ENCODE peak calls at places on chromosomes 7 and 10, in seven cellular contexts. J is MCF 10A, F is heart left ventricle, A is HFFc6, P is WTC11, U is neural crest cell, W is heart right ventricle. S is an unnamed sample.

GRCh38 chr7:31175672-31176071 is 123.6 kb downstream of the ADCYAP1R1 start:
- DNase-seq in F (no peak), U (no peak), W (no peak), P (no peak), J (peak), A (no peak), S (no peak)

GRCh38 chr7:17497136-17497535 is 198.7 kb downstream of the AHR start:
- DNase-seq in P (no peak), F (no peak), A (no peak), U (no peak), J (no peak), W (no peak), S (no peak)

GRCh38 chr7:47241112-47242065 is 340.5 kb downstream of the TNS3 start:
- DNase-seq in W (no peak), F (no peak), U (no peak), P (no peak), A (no peak), J (no peak), S (no peak)

GRCh38 chr7:151926336-151926712 is 29.9 kb upstream of the GALNTL5 start:
- DNase-seq in P (no peak), A (no peak), U (no peak), W (no peak), F (no peak), J (no peak), S (no peak)

GRCh38 chr7:92904292-92905131 is 68.1 kb upstream of the CDK6 start:
- DNase-seq in F (no peak), A (peak), W (no peak), J (peak), P (no peak), U (no peak), S (no peak)

GRCh38 chr10:125006921-125007391 is 65.0 kb downstream of the ZRANB1 start:
- DNase-seq in F (no peak), J (no peak), A (peak), P (no peak), U (no peak), W (no peak), S (no peak)

GRCh38 chr7:117158941-117159705 is 163.7 kb downstream of the WNT2 start:
- DNase-seq in W (no peak), F (no peak), P (no peak), A (no peak), U (no peak), J (no peak), S (no peak)

GRCh38 chr7:129577881-129578462 is 33.5 kb upstream of the NRF1 start:
- DNase-seq in P (no peak), U (no peak), A (no peak), J (no peak), F (no peak), W (no peak), S (no peak)

GRCh38 chr7:22390512-22390911 is 33.6 kb upstream of the RAPGEF5 start:
- DNase-seq in J (no peak), U (no peak), A (no peak), F (no peak), P (no peak), W (no peak), S (no peak)

GRCh38 chr7:150633926-150634325 is 1.7 kb upstream of the GIMAP6 start:
- DNase-seq in A (no peak), P (no peak), F (no peak), W (no peak), J (no peak), U (no peak), S (no peak)

GRCh38 chr10:48556065-48556464 is 48.8 kb downstream of the ARHGAP22 start:
- DNase-seq in J (no peak), A (no peak), U (no peak), W (no peak), P (no peak), F (no peak), S (no peak)

GRCh38 chr10:48556713-48557112 is 48.2 kb downstream of the ARHGAP22 start:
- DNase-seq in J (no peak), P (no peak), A (no peak), U (no peak), W (no peak), F (no peak), S (no peak)

GRCh38 chr10:48554246-48554645 is 50.6 kb downstream of the ARHGAP22 start:
- DNase-seq in W (no peak), U (no peak), A (no peak), J (no peak), P (no peak), F (no peak), S (no peak)

GRCh38 chr10:48554668-48555067 is 50.2 kb downstream of the ARHGAP22 start:
- DNase-seq in U (no peak), W (no peak), J (no peak), F (no peak), A (no peak), P (no peak), S (peak)

DNA sequence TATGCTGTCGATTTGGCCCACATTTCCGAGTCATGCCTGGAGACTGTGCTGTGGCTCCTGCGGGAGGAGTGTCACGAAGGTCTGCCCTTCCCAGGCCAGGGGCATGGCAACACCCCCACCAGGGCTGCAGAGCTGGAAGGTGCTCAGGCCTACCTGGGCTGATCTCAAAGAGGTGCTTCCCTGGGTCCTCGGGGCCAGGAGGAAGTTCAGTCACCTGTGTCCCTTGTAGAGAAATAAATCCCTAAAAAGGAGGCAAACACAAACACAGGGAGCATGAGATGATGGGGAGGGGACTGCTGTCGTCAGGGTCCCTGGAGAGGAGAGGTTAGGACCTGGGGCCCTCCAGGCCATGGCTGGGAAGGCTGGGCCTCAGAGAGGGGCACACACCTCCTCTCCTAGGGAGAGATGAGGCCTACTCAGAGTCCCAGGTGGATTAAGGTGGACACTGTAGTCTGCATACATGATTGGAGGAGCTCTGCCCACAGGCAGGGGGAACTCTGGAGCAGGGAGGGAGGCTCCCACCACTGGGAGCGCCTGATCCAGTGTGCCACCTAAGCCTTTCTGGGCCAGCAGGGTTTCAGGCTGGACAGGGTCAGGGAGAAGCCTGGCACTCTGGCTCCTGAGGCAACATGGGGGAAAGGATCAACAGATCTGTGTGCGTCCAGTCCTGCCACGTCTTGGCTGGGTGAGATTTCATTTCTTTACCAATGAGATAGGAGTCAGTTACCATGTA is 49.4 kb downstream of the ARHGAP22 start:
- DNase-seq in W (no peak), A (no peak), P (no peak), U (no peak), F (no peak), J (no peak), S (no peak)
- TF ChIP-seq CTCF in W (no peak), A (no peak), P (no peak), U (no peak), F (no peak), J (no peak), S (no peak)

DNA sequence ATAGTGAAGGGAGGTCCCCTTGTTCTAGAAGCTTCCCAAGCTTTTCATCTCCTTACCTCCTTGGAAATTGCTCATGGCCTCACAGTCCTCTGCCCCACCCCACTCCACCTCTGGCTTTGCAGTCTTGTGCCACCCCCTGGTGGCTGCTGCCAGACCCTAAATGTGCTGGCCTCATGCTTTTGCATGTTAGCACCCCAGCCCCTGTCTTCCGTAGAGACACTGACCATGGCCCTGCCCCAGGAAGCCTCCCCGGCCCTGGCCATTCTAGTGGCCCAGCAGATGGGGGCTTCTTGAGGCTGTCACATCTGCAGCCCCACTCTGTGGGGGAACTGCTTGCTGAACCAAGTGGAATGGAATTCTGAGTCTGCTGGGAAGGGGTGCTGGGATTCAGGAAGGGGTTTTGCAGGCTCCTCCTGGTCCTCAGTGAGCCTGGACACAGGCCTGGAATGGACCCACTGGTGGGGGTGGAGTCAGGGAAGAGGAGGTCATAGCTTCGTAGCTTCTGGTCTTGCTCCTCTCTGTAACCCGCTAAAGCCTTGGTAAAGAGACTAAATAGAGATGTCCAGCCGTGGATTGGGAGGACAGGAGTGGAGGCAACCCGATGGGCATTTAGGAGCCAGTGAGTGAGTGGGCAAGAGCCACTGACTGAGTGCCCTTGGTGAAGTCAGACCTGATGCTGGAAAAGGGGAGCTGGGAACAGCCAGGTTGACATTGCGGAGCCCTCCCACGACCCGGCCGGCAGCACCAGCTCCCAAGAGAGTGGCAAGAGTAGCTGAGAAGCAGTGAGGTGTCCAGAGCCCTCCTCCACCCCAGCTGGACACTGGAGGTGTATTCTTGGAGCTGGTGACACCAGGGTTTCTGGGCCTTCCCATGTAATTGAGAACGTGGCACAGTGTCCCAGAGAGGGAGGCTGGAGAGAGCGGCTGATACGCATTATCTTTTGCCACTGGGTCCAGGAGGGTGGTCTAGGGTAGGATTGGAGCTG is 20.9 kb downstream of the RAMP3 start:
- DNase-seq in A (no peak), U (no peak), J (peak), F (no peak), P (peak), W (no peak), S (no peak)
- TF ChIP-seq CTCF in A (peak), U (no peak), J (no peak), F (peak), P (peak), W (peak), S (no peak)

GRCh38 chr7:26403640-26404039 is 112.0 kb downstream of the SNX10 start:
- DNase-seq in J (no peak), A (no peak), F (no peak), W (no peak), P (no peak), U (no peak), S (no peak)
- TF ChIP-seq CTCF in J (no peak), A (no peak), F (no peak), W (no peak), P (no peak), U (no peak), S (no peak)

DNA sequence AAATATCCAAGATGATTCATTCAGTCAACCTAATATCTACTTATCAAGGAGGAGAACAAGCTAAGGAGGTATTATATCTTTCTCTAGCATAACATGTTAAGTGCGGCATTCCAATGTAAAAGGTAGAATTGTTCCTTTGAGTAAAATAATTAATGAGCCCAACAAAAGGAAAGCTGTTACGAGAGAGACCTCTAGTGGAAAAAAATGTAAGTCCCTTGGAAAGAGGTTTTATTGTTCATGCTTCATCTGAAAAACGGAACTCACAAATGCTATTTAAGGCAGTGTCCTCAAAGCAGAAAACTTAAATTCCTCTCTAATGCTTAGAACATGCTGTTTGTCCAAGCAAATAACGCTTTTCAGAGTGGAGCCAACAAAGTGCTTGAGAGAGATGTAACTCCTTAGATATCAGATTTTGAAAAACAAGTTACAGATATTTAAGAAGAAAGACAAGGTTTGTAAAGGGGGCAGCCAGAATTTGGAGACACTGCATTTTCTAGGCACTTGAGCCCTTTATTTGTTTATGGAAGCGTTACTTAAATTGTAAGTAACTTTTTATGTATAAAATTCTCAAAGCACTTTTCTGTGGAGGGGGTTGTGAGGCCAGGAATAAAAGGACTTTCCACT is 119.9 kb downstream of the TFEC start:
- DNase-seq in U (no peak), J (peak), A (peak), W (no peak), F (no peak), P (no peak), S (no peak)
- TF ChIP-seq CTCF in U (peak), J (peak), A (peak), W (peak), F (peak), P (no peak), S (peak)

GRCh38 chr10:96072673-96073072 is 29.3 kb downstream of the CCNJ start:
- DNase-seq in J (no peak), A (no peak), U (no peak), W (no peak), P (no peak), F (no peak), S (no peak)
- TF ChIP-seq CTCF in J (no peak), A (no peak), U (no peak), W (no peak), P (no peak), F (no peak), S (no peak)